ENCODE peak calls at places on chromosomes 5 and 9, in ten cellular contexts. M is ascending aorta, H is K562, X is GDM1, Z is GM23248, F is T-helper 2 cell, T is gastrocnemius medialis, U is fibroblast of gingiva, P is HS-27A, E is ecto neural progenitor cell. K is an unnamed sample.

GRCh38 chr9:92790542-92791527 is 26.2 kb upstream of the BICD2 start:
- DNase-seq in H (peak), X (peak), T (peak), Z (peak), F (peak), M (peak), P (peak), U (peak), E (peak), K (no peak)

GRCh38 chr9:76704601-76705204 is 59.5 kb upstream of the PCA3 start:
- DNase-seq in U (peak), H (peak), Z (peak), T (no peak), M (no peak), X (peak), F (peak), E (no peak), P (peak), K (no peak)

GRCh38 chr9:98345011-98345410 is 89.6 kb upstream of the TBC1D2 start:
- DNase-seq in M (no peak), P (no peak), X (no peak), E (no peak), F (no peak), Z (no peak), T (no peak), H (peak), U (no peak), K (no peak)

GRCh38 chr5:10607023-10607665 is 43.3 kb downstream of the ANKRD33B start:
- DNase-seq in F (peak), X (peak), E (peak), H (peak), T (no peak), U (no peak), Z (no peak), M (no peak), P (no peak), K (peak)

GRCh38 chr5:59798862-59799667 is 94.5 kb downstream of the PDE4D start:
- DNase-seq in Z (peak), M (no peak), U (peak), T (no peak), H (no peak), P (no peak), X (no peak), F (peak), E (no peak), K (no peak)

GRCh38 chr9:131669234-131670172 is 70.4 kb downstream of the RAPGEF1 start:
- DNase-seq in X (no peak), U (no peak), T (no peak), P (no peak), F (peak), M (no peak), H (no peak), E (no peak), Z (no peak), K (no peak)

GRCh38 chr9:72480931-72481330 is 40.5 kb upstream of the TMC1 start:
- DNase-seq in H (no peak), F (no peak), Z (peak), T (no peak), M (no peak), P (no peak), E (no peak), X (no peak), U (no peak), K (no peak)

GRCh38 chr5:26690511-26690910 is 347.9 kb downstream of the CDH9 start:
- DNase-seq in P (no peak), M (no peak), X (no peak), Z (no peak), E (no peak), U (no peak), F (no peak), T (no peak), H (no peak), K (no peak)

GRCh38 chr9:98260635-98261034 is 5.2 kb upstream of the TBC1D2 start:
- DNase-seq in Z (no peak), P (no peak), F (no peak), T (no peak), X (no peak), E (no peak), M (no peak), U (no peak), H (no peak), K (no peak)

GRCh38 chr9:114303977-114304376 is 18.9 kb upstream of the ORM1 start:
- DNase-seq in P (no peak), H (no peak), E (peak), U (no peak), T (no peak), F (no peak), Z (no peak), X (no peak), M (peak), K (no peak)

GRCh38 chr9:134375011-134375390 is 48.7 kb downstream of the RXRA start:
- DNase-seq in M (peak), Z (peak), P (no peak), U (no peak), F (no peak), H (no peak), E (no peak), T (peak), X (no peak), K (no peak)

GRCh38 chr5:73596705-73597328 is 29.2 kb upstream of the ARHGEF28 start:
- DNase-seq in T (no peak), X (peak), U (no peak), H (peak), P (no peak), M (no peak), Z (peak), F (peak), E (peak), K (no peak)

GRCh38 chr5:157352756-157353340 is 86.9 kb downstream of the CYFIP2 start:
- DNase-seq in E (no peak), U (no peak), P (no peak), T (no peak), H (no peak), X (no peak), F (peak), M (no peak), Z (no peak), K (no peak)

GRCh38 chr9:33778700-33779351 is 16.5 kb upstream of the PRSS3 start:
- DNase-seq in M (no peak), H (peak), X (peak), E (peak), T (no peak), Z (peak), U (peak), P (peak), F (peak), K (no peak)

GRCh38 chr9:137286980-137287383 is 9.5 kb downstream of the TOR4A start:
- DNase-seq in Z (peak), U (peak), E (peak), F (peak), X (no peak), T (no peak), H (peak), M (no peak), P (no peak), K (no peak)

K was measured in SIG-M5.